ENCODE peak calls at places on chromosomes 6 and 20, in six cellular contexts. M is IMR-90, O is esophagus squamous epithelium, Z is breast epithelium, X is right lobe of liver, E is stomach. A is an unnamed sample.

GRCh38 chr6:33822575-33823395 is 19.0 kb upstream of the MLN start:
- DNase-seq in Z (no peak), M (no peak), O (no peak), E (no peak), X (no peak), A (peak)

GRCh38 chr20:24918579-24919566 is 30.2 kb upstream of the CST7 start:
- DNase-seq in M (no peak), E (no peak), O (no peak), Z (no peak), X (no peak), A (peak)

GRCh38 chr6:46325561-46326525 is 155.1 kb upstream of the ENPP5 start:
- DNase-seq in X (no peak), M (peak), O (no peak), E (no peak), Z (no peak), A (no peak)

GRCh38 chr20:57389695-57390603 is 1.2 kb upstream of the RBM38 start:
- DNase-seq in Z (no peak), M (no peak), E (no peak), X (no peak), O (no peak), A (no peak)

GRCh38 chr6:29722773-29723665 is at the start of gene HLA-F:
- DNase-seq in O (no peak), X (peak), E (peak), M (peak), Z (peak), A (peak)

GRCh38 chr6:34514593-34515472 is 41.3 kb downstream of the SPDEF start:
- DNase-seq in M (peak), E (no peak), X (no peak), Z (no peak), O (no peak), A (peak)

GRCh38 chr6:73867411-73867810 is 171.4 kb downstream of the CD109 start:
- DNase-seq in Z (no peak), X (no peak), M (no peak), E (no peak), O (no peak), A (no peak)

GRCh38 chr6:30192076-30192475 is 21.1 kb downstream of the TRIM26 start:
- DNase-seq in Z (no peak), M (no peak), E (no peak), X (no peak), O (no peak), A (no peak)

GRCh38 chr20:3613821-3614440 is 49.3 kb downstream of the GFRA4 start:
- DNase-seq in E (no peak), M (peak), O (no peak), Z (no peak), X (no peak), A (peak)

GRCh38 chr20:37223053-37223452 is 38.6 kb downstream of the GHRH start:
- DNase-seq in Z (no peak), X (no peak), O (no peak), E (no peak), M (peak), A (peak)

GRCh38 chr6:116969211-116969863 is 92.3 kb downstream of the RFX6 start:
- DNase-seq in M (peak), X (peak), Z (no peak), E (peak), O (no peak), A (peak)

GRCh38 chr6:85015396-85015990 is 251.1 kb upstream of the TBX18 start:
- DNase-seq in Z (no peak), M (peak), O (no peak), X (peak), E (peak), A (peak)

GRCh38 chr20:49122920-49123319 is 65.2 kb downstream of the STAU1 start:
- DNase-seq in X (no peak), Z (no peak), O (no peak), E (no peak), M (no peak), A (no peak)

GRCh38 chr6:147973806-147974205 is 368.8 kb upstream of the SASH1 start:
- DNase-seq in Z (no peak), M (no peak), X (no peak), O (no peak), E (no peak), A (no peak)

GRCh38 chr6:99822741-99823512 is 171.1 kb downstream of the MCHR2 start:
- DNase-seq in Z (no peak), O (no peak), X (no peak), M (peak), E (no peak), A (no peak)

GRCh38 chr20:31606928-31607639 is 2.0 kb downstream of the ID1 start:
- DNase-seq in X (peak), O (no peak), Z (no peak), M (peak), E (peak), A (peak)

GRCh38 chr6:39553029-39553428 is 172.2 kb downstream of the KIF6 start:
- DNase-seq in M (no peak), E (no peak), X (no peak), O (no peak), Z (no peak), A (no peak)

GRCh38 chr20:48294196-48294595 is 508.9 kb upstream of the SULF2 start:
- DNase-seq in E (no peak), M (peak), X (no peak), O (no peak), Z (no peak), A (no peak)

GRCh38 chr6:28137458-28138020 is 4.1 kb upstream of the ZKSCAN8 start:
- DNase-seq in X (no peak), M (peak), Z (no peak), O (no peak), E (no peak), A (no peak)
- TF ChIP-seq POLR2A in X (no peak), M (no peak), Z (no peak), O (no peak), E (no peak), A (no peak)

GRCh38 chr6:57159127-57159526 is 13.0 kb upstream of the BAG2 start:
- DNase-seq in E (no peak), X (no peak), Z (no peak), O (no peak), M (no peak), A (no peak)
- H3K27ac ChIP-seq in E (no peak), X (no peak), Z (no peak), O (no peak), M (no peak), A (no peak)

GRCh38 chr6:134171517-134171916 is 119.1 kb upstream of the SLC2A12 start:
- DNase-seq in M (peak), Z (no peak), O (no peak), X (no peak), E (no peak), A (no peak)
- TF ChIP-seq POLR2A in M (peak), Z (no peak), O (no peak), X (no peak), E (no peak), A (no peak)

GRCh38 chr6:37822851-37823682 is 3.5 kb downstream of the ZFAND3 start:
- DNase-seq in E (peak), M (no peak), X (no peak), O (no peak), Z (no peak), A (peak)
- H3K27ac ChIP-seq in E (peak), M (no peak), X (no peak), O (peak), Z (no peak), A (no peak)

GRCh38 chr6:18387061-18387721 is at the start of gene RNF144B:
- DNase-seq in Z (peak), E (peak), X (peak), M (peak), O (peak), A (peak)
- TF ChIP-seq POLR2A in Z (peak), E (no peak), X (peak), M (no peak), O (no peak), A (peak)

GRCh38 chr6:31733734-31734133 is 2.6 kb downstream of the CLIC1 start:
- DNase-seq in O (no peak), Z (no peak), M (no peak), X (no peak), E (no peak), A (no peak)
- H3K27ac ChIP-seq in O (peak), Z (peak), M (peak), X (peak), E (peak), A (peak)

DNA sequence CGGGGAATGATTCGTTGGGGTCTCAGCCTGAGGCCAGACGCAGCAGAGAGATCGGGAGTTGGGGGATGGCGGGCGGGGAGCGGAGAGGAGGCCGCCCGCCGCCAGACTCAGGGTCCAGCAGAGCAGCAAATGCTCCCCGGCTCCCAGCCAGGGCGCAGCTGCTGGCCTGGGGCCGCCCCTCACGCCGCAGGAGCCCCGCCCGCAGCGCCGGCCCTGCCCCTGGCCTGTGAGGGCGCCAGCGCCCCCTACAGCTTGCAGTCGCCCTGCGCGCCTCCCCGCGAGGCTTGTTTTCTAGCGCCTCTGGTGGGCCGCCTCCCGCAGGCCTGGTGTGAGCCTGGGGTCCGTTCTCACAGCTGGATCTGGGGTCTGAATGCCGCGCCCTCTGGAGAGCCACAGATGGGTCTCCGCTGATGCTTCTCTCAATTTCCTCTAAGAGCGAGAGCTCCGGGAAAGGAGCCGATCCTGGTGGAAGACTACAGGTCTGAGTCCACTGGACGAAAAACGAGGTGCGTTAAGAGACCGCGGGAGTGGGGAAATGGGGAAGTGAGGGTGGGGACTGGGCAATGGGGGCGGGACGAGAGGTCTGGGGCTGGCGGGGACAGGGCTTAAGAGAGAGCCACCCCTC is 29.9 kb downstream of the TRIM38 start:
- DNase-seq in O (peak), M (peak), Z (peak), E (peak), X (peak), A (peak)
- TF ChIP-seq POLR2A in O (no peak), M (peak), Z (peak), E (no peak), X (peak), A (peak)

GRCh38 chr6:52726741-52727535 is 36.3 kb downstream of the GSTA2 start:
- DNase-seq in M (no peak), Z (no peak), E (no peak), X (no peak), O (no peak), A (no peak)

GRCh38 chr6:52725530-52726192 is 37.6 kb downstream of the GSTA2 start:
- DNase-seq in M (peak), X (peak), O (no peak), E (peak), Z (no peak), A (no peak)

GRCh38 chr6:52724406-52725121 is 38.7 kb downstream of the GSTA2 start:
- DNase-seq in X (peak), M (peak), O (no peak), E (peak), Z (peak), A (peak)

GRCh38 chr6:52725133-52725529 is 38.1 kb downstream of the GSTA2 start:
- DNase-seq in M (no peak), Z (no peak), X (peak), E (peak), O (no peak), A (no peak)

DNA sequence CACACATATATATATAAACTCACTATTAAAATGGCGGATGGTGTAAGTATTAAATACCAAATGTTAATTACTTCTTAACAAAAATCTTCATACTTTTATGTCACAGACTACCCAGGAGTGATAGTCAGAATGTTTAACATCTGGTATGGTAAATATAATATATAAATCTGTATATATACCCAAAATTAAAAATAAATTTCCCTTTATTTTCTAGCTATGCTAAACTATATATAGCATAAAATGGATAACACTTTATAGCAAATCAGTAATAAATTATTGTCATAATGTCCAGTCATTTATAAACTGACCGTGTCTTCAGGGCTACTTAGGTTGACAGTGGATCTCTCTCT is 37.1 kb downstream of the GSTA2 start:
- DNase-seq in M (no peak), Z (no peak), O (no peak), E (no peak), X (no peak), A (no peak)
- H3K27ac ChIP-seq in M (no peak), Z (no peak), O (peak), E (peak), X (no peak), A (no peak)

GRCh38 chr20:51541189-51542032 is 1.1 kb downstream of the NFATC2 start:
- DNase-seq in O (no peak), Z (peak), X (peak), E (peak), M (peak), A (peak)
- TF ChIP-seq POLR2A in O (no peak), Z (no peak), X (no peak), E (no peak), M (peak), A (peak)

GRCh38 chr6:163489584-163489983 is 75.1 kb downstream of the QKI start:
- DNase-seq in Z (no peak), M (peak), O (no peak), E (no peak), X (no peak), A (no peak)

GRCh38 chr6:163494279-163494727 is 79.8 kb downstream of the QKI start:
- DNase-seq in M (no peak), Z (no peak), O (no peak), X (no peak), E (no peak), A (no peak)

GRCh38 chr6:163496205-163496604 is 81.7 kb downstream of the QKI start:
- DNase-seq in Z (no peak), O (no peak), E (no peak), M (no peak), X (no peak), A (no peak)

GRCh38 chr6:163491901-163492300 is 77.4 kb downstream of the QKI start:
- DNase-seq in Z (no peak), M (no peak), X (no peak), E (no peak), O (no peak), A (no peak)

DNA sequence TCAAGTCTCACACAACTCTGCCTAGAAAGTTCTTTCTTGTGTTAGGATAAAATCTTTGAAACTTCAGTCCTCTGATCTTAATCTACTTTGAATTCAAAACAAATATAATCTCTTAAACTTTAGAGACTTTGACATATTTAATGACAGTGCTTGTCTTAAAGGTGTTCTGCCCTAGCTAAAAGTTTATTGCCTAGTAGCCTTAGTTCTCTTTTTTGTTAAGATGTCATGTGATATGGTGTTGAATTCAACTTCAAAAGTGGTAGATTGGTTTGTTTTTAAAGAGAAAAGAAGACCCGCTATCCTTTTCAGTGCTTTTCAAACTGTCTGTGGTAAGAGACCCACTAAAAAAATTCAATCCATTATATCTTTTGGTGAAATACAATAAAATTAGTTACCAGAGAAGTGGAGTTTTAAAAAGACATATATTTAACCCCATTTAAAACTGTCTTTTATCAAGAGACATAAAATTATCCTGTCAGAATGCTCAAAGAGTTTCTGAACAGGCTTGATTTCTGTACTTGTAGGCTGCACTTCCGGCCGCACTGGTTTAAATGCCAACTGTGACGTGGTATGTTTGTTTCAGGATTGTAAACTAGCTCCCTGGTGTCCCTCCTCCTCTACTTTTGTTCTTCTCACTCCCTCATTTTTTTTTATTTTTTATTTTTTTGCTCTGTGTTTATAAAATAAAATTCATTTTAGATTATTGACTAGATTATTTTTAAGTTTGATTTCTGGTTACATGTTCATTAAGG is 76.5 kb downstream of the QKI start:
- DNase-seq in O (no peak), Z (peak), X (peak), E (peak), M (peak), A (peak)
- H3K27ac ChIP-seq in O (peak), Z (peak), X (peak), E (peak), M (no peak), A (peak)

A was measured in thyroid gland.